ENCODE peak calls at places on chromosomes 13 and 19, in five cellular contexts. One of them, this sample, is unnamed.

GRCh38 chr19:4064551-4065260 is 2.0 kb downstream of the ZBTB7A start:
- DNase-seq in H7: peak; percentile 93
- DNase-seq in NCI-H1092: peak; percentile 15
- DNase-seq in COR-L47: peak; percentile 34
- DNase-seq in naive thymus-derived CD8-positive, alpha-beta T cell: peak; percentile 57
- DNase-seq in this sample: peak; percentile 35

GRCh38 chr19:11063434-11063833 is 25.8 kb upstream of the LDLR start:
- DNase-seq in H7: no peak
- DNase-seq in NCI-H1092: no peak
- DNase-seq in COR-L47: no peak
- DNase-seq in naive thymus-derived CD8-positive, alpha-beta T cell: no peak
- DNase-seq in this sample: no peak

GRCh38 chr13:93039131-93039530 is 187.5 kb upstream of the GPC6 start:
- DNase-seq in H7: no peak
- DNase-seq in NCI-H1092: no peak
- DNase-seq in COR-L47: no peak
- DNase-seq in naive thymus-derived CD8-positive, alpha-beta T cell: no peak
- DNase-seq in this sample: no peak

GRCh38 chr13:26386026-26386425 is 132.1 kb downstream of the CDK8 start:
- DNase-seq in H7: no peak
- DNase-seq in NCI-H1092: no peak
- DNase-seq in COR-L47: no peak
- DNase-seq in naive thymus-derived CD8-positive, alpha-beta T cell: no peak
- DNase-seq in this sample: no peak

GRCh38 chr19:17536957-17537356 is 18.5 kb upstream of the COLGALT1 start:
- DNase-seq in H7: peak; percentile 22
- DNase-seq in NCI-H1092: no peak
- DNase-seq in COR-L47: no peak
- DNase-seq in naive thymus-derived CD8-positive, alpha-beta T cell: no peak
- DNase-seq in this sample: no peak

GRCh38 chr19:1837625-1838105 is 10.6 kb downstream of the REXO1 start:
- DNase-seq in H7: peak; percentile 99
- DNase-seq in NCI-H1092: no peak
- DNase-seq in COR-L47: no peak
- DNase-seq in naive thymus-derived CD8-positive, alpha-beta T cell: peak; percentile 60
- DNase-seq in this sample: no peak

GRCh38 chr19:11577451-11578341 is at the start of gene ACP5:
- DNase-seq in H7: peak; percentile 61
- DNase-seq in NCI-H1092: no peak
- DNase-seq in COR-L47: no peak
- DNase-seq in naive thymus-derived CD8-positive, alpha-beta T cell: no peak
- DNase-seq in this sample: no peak

GRCh38 chr19:16615788-16616187 is 12.2 kb downstream of the MED26 start:
- DNase-seq in H7: peak; percentile 77
- DNase-seq in NCI-H1092: no peak
- DNase-seq in COR-L47: no peak
- DNase-seq in naive thymus-derived CD8-positive, alpha-beta T cell: no peak
- DNase-seq in this sample: no peak

GRCh38 chr13:29504691-29505090 is 90.8 kb downstream of the SLC7A1 start:
- DNase-seq in H7: no peak
- DNase-seq in NCI-H1092: no peak
- DNase-seq in COR-L47: no peak
- DNase-seq in naive thymus-derived CD8-positive, alpha-beta T cell: no peak
- DNase-seq in this sample: no peak

GRCh38 chr19:340620-341385 is 3.8 kb downstream of the MIER2 start:
- DNase-seq in H7: peak; percentile 43
- DNase-seq in NCI-H1092: no peak
- DNase-seq in COR-L47: no peak
- DNase-seq in naive thymus-derived CD8-positive, alpha-beta T cell: no peak
- DNase-seq in this sample: no peak

GRCh38 chr19:46115396-46116109 is 8.9 kb downstream of the IGFL3 start:
- DNase-seq in H7: peak; percentile 22
- DNase-seq in NCI-H1092: no peak
- DNase-seq in COR-L47: no peak
- DNase-seq in naive thymus-derived CD8-positive, alpha-beta T cell: no peak
- DNase-seq in this sample: no peak

GRCh38 chr19:4374451-4375163 is 25.7 kb downstream of the SH3GL1 start:
- DNase-seq in H7: peak; percentile 56
- DNase-seq in NCI-H1092: no peak
- DNase-seq in COR-L47: no peak
- DNase-seq in naive thymus-derived CD8-positive, alpha-beta T cell: no peak
- DNase-seq in this sample: no peak

GRCh38 chr13:43608400-43609137 is 178.2 kb downstream of the ENOX1 start:
- DNase-seq in H7: no peak
- DNase-seq in NCI-H1092: no peak
- DNase-seq in COR-L47: no peak
- DNase-seq in naive thymus-derived CD8-positive, alpha-beta T cell: no peak
- DNase-seq in this sample: no peak

GRCh38 chr19:34430738-34431625 is 2.8 kb downstream of the UBA2 start:
- DNase-seq in H7: peak; percentile 80
- DNase-seq in NCI-H1092: no peak
- DNase-seq in COR-L47: peak; percentile 37
- DNase-seq in naive thymus-derived CD8-positive, alpha-beta T cell: peak; percentile 53
- DNase-seq in this sample: no peak

GRCh38 chr13:49865174-49865573 is 71.0 kb downstream of the SPRYD7 start:
- DNase-seq in H7: no peak
- DNase-seq in NCI-H1092: no peak
- DNase-seq in COR-L47: no peak
- DNase-seq in naive thymus-derived CD8-positive, alpha-beta T cell: no peak
- DNase-seq in this sample: no peak

GRCh38 chr19:40519352-40520322 is 52.8 kb downstream of the SPTBN4 start:
- DNase-seq in H7: peak; percentile 84
- DNase-seq in NCI-H1092: no peak
- DNase-seq in COR-L47: no peak
- DNase-seq in naive thymus-derived CD8-positive, alpha-beta T cell: no peak
- DNase-seq in this sample: no peak

GRCh38 chr13:100361504-100361903 is 227.1 kb downstream of the GGACT start:
- DNase-seq in H7: no peak
- DNase-seq in NCI-H1092: no peak
- DNase-seq in COR-L47: no peak
- DNase-seq in naive thymus-derived CD8-positive, alpha-beta T cell: no peak
- DNase-seq in this sample: no peak

GRCh38 chr13:33318037-33318436 is 32.5 kb upstream of the STARD13 start:
- DNase-seq in H7: no peak
- DNase-seq in NCI-H1092: no peak
- DNase-seq in COR-L47: no peak
- DNase-seq in naive thymus-derived CD8-positive, alpha-beta T cell: no peak
- DNase-seq in this sample: no peak

This sample was measured in NCI-H2171.